ENCODE peak calls at places on chromosomes 5 and 9, in six cellular contexts. C, N, O, M, Z and X are unnamed samples.

GRCh38 chr5:1380910-1381309 is 36.0 kb upstream of the CLPTM1L start:
- DNase-seq in M (no peak), Z (no peak), N (no peak), O (no peak), C (no peak), X (no peak)

GRCh38 chr5:28215091-28215490 is 1176.7 kb upstream of the CDH9 start:
- DNase-seq in Z (no peak), M (no peak), O (no peak), C (no peak), N (no peak), X (no peak)

GRCh38 chr5:88954511-88954910 is 71.5 kb upstream of the MEF2C start:
- DNase-seq in M (no peak), N (no peak), C (no peak), O (no peak), Z (no peak), X (no peak)

GRCh38 chr9:93697352-93698139 is 121.2 kb downstream of the PHF2 start:
- DNase-seq in C (no peak), N (no peak), M (no peak), O (no peak), Z (no peak), X (no peak)

GRCh38 chr5:127849891-127850290 is 146.7 kb downstream of the CCDC192 start:
- DNase-seq in M (no peak), O (no peak), C (no peak), Z (peak), N (no peak), X (no peak)

GRCh38 chr5:80408976-80409926 is 1.4 kb downstream of the ZFYVE16 start:
- DNase-seq in O (no peak), N (no peak), Z (no peak), C (no peak), M (no peak), X (no peak)

GRCh38 chr5:161513952-161514351 is 32.6 kb downstream of the GABRB2 start:
- DNase-seq in O (no peak), M (no peak), C (no peak), N (no peak), Z (no peak), X (no peak)

GRCh38 chr9:137305060-137305787 is 3.2 kb upstream of the NRARP start:
- DNase-seq in Z (peak), C (peak), M (no peak), N (peak), O (peak), X (peak)

GRCh38 chr5:20486826-20487225 is 498.8 kb upstream of the CDH18 start:
- DNase-seq in C (no peak), O (no peak), M (no peak), N (no peak), Z (no peak), X (no peak)

GRCh38 chr5:119402081-119402480 is 46.3 kb downstream of the TNFAIP8 start:
- DNase-seq in N (no peak), C (no peak), M (peak), Z (no peak), O (no peak), X (no peak)

GRCh38 chr5:40675396-40676133 is 4.2 kb upstream of the PTGER4 start:
- DNase-seq in Z (no peak), M (no peak), O (no peak), C (no peak), N (no peak), X (no peak)

GRCh38 chr5:2759696-2760461 is 8.4 kb upstream of the IRX2 start:
- DNase-seq in N (no peak), M (no peak), C (no peak), Z (no peak), O (no peak), X (no peak)

GRCh38 chr9:133189826-133190225 is 19.2 kb downstream of the OBP2B start:
- DNase-seq in O (no peak), C (no peak), Z (no peak), M (no peak), N (no peak), X (no peak)

GRCh38 chr5:55850839-55851674 is at the start of gene IL31RA:
- DNase-seq in M (peak), O (no peak), Z (no peak), N (no peak), C (no peak), X (no peak)

GRCh38 chr9:37197158-37198033 is 77.0 kb downstream of the ZCCHC7 start:
- DNase-seq in C (no peak), O (peak), Z (no peak), N (no peak), M (peak), X (no peak)

GRCh38 chr5:80151890-80152289 is 104.0 kb downstream of the SERINC5 start:
- DNase-seq in Z (no peak), N (no peak), M (no peak), C (no peak), O (no peak), X (no peak)

GRCh38 chr5:40480392-40480791 is 199.3 kb upstream of the PTGER4 start:
- DNase-seq in M (peak), N (no peak), O (peak), Z (no peak), C (no peak), X (no peak)

GRCh38 chr5:157172408-157172807 is 6.3 kb upstream of the GARIN3 start:
- DNase-seq in C (peak), M (no peak), N (peak), Z (no peak), O (peak), X (no peak)

GRCh38 chr9:68653141-68653595 is 51.9 kb upstream of the PIP5K1B start:
- DNase-seq in C (no peak), O (peak), N (no peak), M (no peak), Z (no peak), X (no peak)

GRCh38 chr9:98929866-98930265 is 13.8 kb upstream of the COL15A1 start:
- DNase-seq in M (peak), N (no peak), O (no peak), C (no peak), Z (no peak), X (no peak)

GRCh38 chr5:172858511-172858989 is 24.5 kb downstream of the ERGIC1 start:
- DNase-seq in M (peak), O (no peak), C (no peak), N (no peak), Z (no peak), X (no peak)

GRCh38 chr5:118557103-118557805 is 431.1 kb downstream of the DTWD2 start:
- DNase-seq in O (no peak), Z (no peak), M (no peak), C (no peak), N (no peak), X (no peak)

GRCh38 chr9:40925149-40925548 is 203.3 kb downstream of the FOXD4L6 start:
- DNase-seq in C (no peak), O (no peak), Z (no peak), N (no peak), M (no peak), X (no peak)

GRCh38 chr5:65766159-65766558 is 44.2 kb downstream of the NLN start:
- DNase-seq in N (no peak), O (no peak), C (no peak), Z (no peak), M (no peak), X (no peak)

GRCh38 chr9:92728831-92729734 is 35.5 kb downstream of the BICD2 start:
- DNase-seq in O (peak), N (no peak), Z (peak), C (no peak), M (no peak), X (no peak)

GRCh38 chr9:70127036-70127435 is 83.4 kb downstream of the MAMDC2 start:
- DNase-seq in C (no peak), O (no peak), M (no peak), N (no peak), Z (no peak), X (no peak)

GRCh38 chr5:179817071-179817840 is 3.4 kb upstream of the SQSTM1 start:
- DNase-seq in M (no peak), Z (peak), O (no peak), C (no peak), N (no peak), X (no peak)

GRCh38 chr5:9251379-9251980 is 294.4 kb downstream of the SEMA5A start:
- DNase-seq in M (peak), N (no peak), C (no peak), O (no peak), Z (no peak), X (no peak)

GRCh38 chr5:151141535-151141934 is 16.0 kb downstream of the ANXA6 start:
- DNase-seq in O (peak), N (no peak), Z (peak), C (peak), M (no peak), X (peak)